ENCODE peak calls at places on chromosomes 7 and 10, in seven cellular contexts. C is GM23248, H is mesenchymal stem cell, S is fibroblast of lung, K is PC-3, E is endothelial cell of umbilical vein, B is trophoblast cell. X is an unnamed sample. For H3K4me1, the result is how much of the 10 kb centered on the place peaks cover.

GRCh38 chr10:50557130-50557682 is 66.5 kb downstream of the SGMS1 start:
- DNase-seq in C (peak), H (no peak), S (no peak), K (no peak), E (no peak), B (no peak), X (no peak)

GRCh38 chr10:84762754-84763394 is 434.5 kb downstream of the CCSER2 start:
- DNase-seq in C (no peak), H (no peak), S (no peak), K (no peak), E (no peak), B (no peak), X (peak)

GRCh38 chr10:60363187-60363586 is 26.5 kb downstream of the ANK3 start:
- DNase-seq in C (peak), H (peak), S (peak), K (no peak), E (no peak), B (no peak), X (no peak)

GRCh38 chr7:106671160-106671559 is 10.2 kb upstream of the CCDC71L start:
- DNase-seq in C (no peak), H (no peak), S (no peak), K (no peak), E (no peak), B (no peak), X (no peak)

GRCh38 chr7:29063231-29063630 is 83.1 kb downstream of the CPVL start:
- DNase-seq in C (peak), H (no peak), S (peak), K (no peak), E (no peak), B (no peak), X (no peak)

GRCh38 chr7:156095908-156096539 is 283.8 kb upstream of the SHH start:
- DNase-seq in C (no peak), H (no peak), S (no peak), K (no peak), E (no peak), B (no peak), X (peak)

GRCh38 chr10:92734288-92734687 is 44.5 kb downstream of the HHEX start:
- DNase-seq in C (no peak), H (no peak), S (no peak), K (no peak), E (no peak), B (no peak), X (no peak)

GRCh38 chr10:84179059-84179710 is 5.6 kb downstream of the GPR15LG start:
- DNase-seq in C (peak), H (peak), S (peak), K (no peak), E (no peak), B (no peak), X (no peak)

GRCh38 chr10:125052146-125052545 is 108.2 kb downstream of the CTBP2 start:
- DNase-seq in C (no peak), H (no peak), S (no peak), K (no peak), E (no peak), B (no peak), X (no peak)
- H3K4me1 ChIP-seq in C (under half), H (under half), S (under half), K (under half), E (under half), B (under half), X (under half)

DNA sequence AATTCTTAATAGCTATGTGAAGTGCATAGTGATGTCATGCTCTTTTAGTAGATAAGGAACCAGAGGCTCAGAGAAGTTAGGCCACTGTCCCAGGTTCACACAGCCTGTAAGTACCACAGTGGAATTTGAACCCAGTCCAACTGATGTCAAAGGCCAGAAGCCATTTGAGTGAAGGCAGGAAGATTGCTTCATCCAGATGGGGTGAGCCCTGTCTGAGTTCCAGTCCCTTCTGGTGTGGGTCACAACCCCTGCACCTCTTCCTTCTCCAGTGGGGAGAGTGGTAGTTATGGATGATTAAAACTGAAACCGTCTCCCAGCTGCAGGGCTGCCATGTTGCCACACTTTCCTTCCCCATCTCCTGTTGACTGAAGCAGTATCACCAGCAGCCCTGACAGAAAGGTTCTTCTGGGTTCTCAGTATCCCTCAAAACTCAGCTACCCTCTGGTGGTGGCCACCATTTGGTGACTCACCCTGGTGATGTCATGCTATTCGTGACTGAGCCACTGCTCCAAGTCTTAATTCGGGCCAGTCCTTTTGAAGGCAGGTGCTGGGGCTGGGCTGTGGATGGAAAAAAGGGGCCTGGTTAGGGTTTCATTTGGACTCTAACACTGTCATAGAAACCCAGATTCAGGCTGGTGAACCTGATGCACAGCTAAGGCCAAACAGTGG is 1.5 kb upstream of the C10orf95 start:
- DNase-seq in C (peak), H (peak), S (peak), K (peak), E (no peak), B (peak), X (no peak)
- H3K9ac ChIP-seq in C (no peak), H (peak), S (no peak), K (no peak), E (no peak), B (no peak), X (no peak)

DNA sequence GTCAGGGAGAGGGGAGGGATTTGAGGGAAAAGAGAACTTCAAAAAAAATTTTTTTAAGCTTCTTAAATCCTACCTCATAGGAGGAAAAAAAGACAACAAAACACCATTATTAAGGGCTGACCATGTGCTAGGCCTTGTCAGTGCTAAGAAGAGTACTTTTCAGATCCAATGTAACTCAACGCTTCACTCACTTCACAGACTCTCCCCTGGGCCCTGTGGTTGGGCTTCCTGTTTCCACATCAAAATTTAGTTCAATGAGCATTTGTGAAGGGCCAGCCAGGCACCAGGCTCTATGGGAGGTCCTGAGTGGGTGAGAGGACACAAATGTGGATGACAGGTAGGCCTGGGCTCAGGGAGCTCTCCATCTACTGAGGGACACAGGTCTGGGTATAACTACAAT is 249.8 kb downstream of the PTEN start:
- DNase-seq in C (no peak), H (no peak), S (no peak), K (no peak), E (no peak), B (no peak), X (no peak)
- H3K4me1 ChIP-seq in C (under half), H (under half), S (under half), K (under half), E (under half), B (under half), X (under half)

GRCh38 chr7:57404967-57405421 is 45.0 kb upstream of the ZNF716 start:
- DNase-seq in C (no peak), H (no peak), S (no peak), K (no peak), E (no peak), B (no peak), X (no peak)
- H3K9ac ChIP-seq in C (no peak), H (no peak), S (no peak), K (no peak), E (no peak), B (no peak), X (no peak)

X was measured in endodermal cell.